ENCODE peak calls at places on chromosome 7, in four cellular contexts. One of them, this sample, is unnamed.

GRCh38 chr7:111711426-111712065 is 149.3 kb upstream of the IMMP2L start:
- DNase-seq in H1: no peak
- DNase-seq in mesendoderm: no peak
- DNase-seq in neuronal stem cell: no peak
- DNase-seq in this sample: no peak

GRCh38 chr7:53218730-53219504 is 183.5 kb downstream of the POM121L12 start:
- DNase-seq in H1: no peak
- DNase-seq in mesendoderm: peak; percentile 73
- DNase-seq in neuronal stem cell: peak; percentile 11
- DNase-seq in this sample: peak; percentile 17

GRCh38 chr7:92158660-92159575 is 20.0 kb downstream of the LRRD1 start:
- DNase-seq in H1: no peak
- DNase-seq in mesendoderm: no peak
- DNase-seq in neuronal stem cell: no peak
- DNase-seq in this sample: peak; percentile 6

GRCh38 chr7:21253740-21254687 is 173.9 kb upstream of the SP4 start:
- DNase-seq in H1: peak; percentile 38
- DNase-seq in mesendoderm: peak; percentile 91
- DNase-seq in neuronal stem cell: peak; percentile 85
- DNase-seq in this sample: peak; percentile 69

GRCh38 chr7:101021703-101022102 is 1.8 kb downstream of the MUC17 start:
- DNase-seq in H1: no peak
- DNase-seq in mesendoderm: no peak
- DNase-seq in neuronal stem cell: no peak
- DNase-seq in this sample: no peak

GRCh38 chr7:156113733-156114132 is 301.5 kb upstream of the SHH start:
- DNase-seq in H1: no peak
- DNase-seq in mesendoderm: peak; percentile 3
- DNase-seq in neuronal stem cell: no peak
- DNase-seq in this sample: no peak

GRCh38 chr7:6250364-6250833 is 22.0 kb downstream of the CYTH3 start:
- DNase-seq in H1: no peak
- DNase-seq in mesendoderm: no peak
- DNase-seq in neuronal stem cell: no peak
- DNase-seq in this sample: no peak

GRCh38 chr7:2472744-2473143 is 3.5 kb downstream of the GRIFIN start:
- DNase-seq in H1: no peak
- DNase-seq in mesendoderm: no peak
- DNase-seq in neuronal stem cell: no peak
- DNase-seq in this sample: no peak

GRCh38 chr7:6500691-6501090 is 50.6 kb downstream of the GRID2IP start:
- DNase-seq in H1: no peak
- DNase-seq in mesendoderm: no peak
- DNase-seq in neuronal stem cell: no peak
- DNase-seq in this sample: no peak

GRCh38 chr7:148561099-148561498 is 29.5 kb upstream of the C7orf33 start:
- DNase-seq in H1: no peak
- DNase-seq in mesendoderm: no peak
- DNase-seq in neuronal stem cell: no peak
- DNase-seq in this sample: no peak

GRCh38 chr7:155893176-155893575 is 80.9 kb upstream of the SHH start:
- DNase-seq in H1: no peak
- DNase-seq in mesendoderm: no peak
- DNase-seq in neuronal stem cell: no peak
- DNase-seq in this sample: no peak

GRCh38 chr7:2162959-2163358 is 69.8 kb downstream of the MAD1L1 start:
- DNase-seq in H1: no peak
- DNase-seq in mesendoderm: no peak
- DNase-seq in neuronal stem cell: no peak
- DNase-seq in this sample: no peak

GRCh38 chr7:27104244-27105149 is 2.0 kb upstream of the HOXA2 start:
- DNase-seq in H1: no peak
- DNase-seq in mesendoderm: no peak
- DNase-seq in neuronal stem cell: no peak
- DNase-seq in this sample: peak; percentile 27

GRCh38 chr7:121882731-121883130 is 9.8 kb downstream of the PTPRZ1 start:
- DNase-seq in H1: no peak
- DNase-seq in mesendoderm: no peak
- DNase-seq in neuronal stem cell: no peak
- DNase-seq in this sample: no peak

GRCh38 chr7:158812684-158813083 is 16.6 kb downstream of the ESYT2 start:
- DNase-seq in H1: no peak
- DNase-seq in mesendoderm: no peak
- DNase-seq in neuronal stem cell: no peak
- DNase-seq in this sample: no peak

GRCh38 chr7:92694211-92694610 is 104.0 kb upstream of the FAM133B start:
- DNase-seq in H1: no peak
- DNase-seq in mesendoderm: no peak
- DNase-seq in neuronal stem cell: no peak
- DNase-seq in this sample: no peak

GRCh38 chr7:88586219-88586618 is 173.3 kb upstream of the ZNF804B start:
- DNase-seq in H1: no peak
- DNase-seq in mesendoderm: no peak
- DNase-seq in neuronal stem cell: no peak
- DNase-seq in this sample: no peak

GRCh38 chr7:140696024-140696678 is 357 bp upstream of the NDUFB2 start:
- DNase-seq in H1: no peak
- DNase-seq in mesendoderm: peak; percentile 96
- DNase-seq in neuronal stem cell: peak; percentile 92
- DNase-seq in this sample: peak; percentile 95

GRCh38 chr7:128869138-128869943 is 6.7 kb downstream of the ATP6V1F start:
- DNase-seq in H1: no peak
- DNase-seq in mesendoderm: peak; percentile 65
- DNase-seq in neuronal stem cell: peak; percentile 59
- DNase-seq in this sample: peak; percentile 38

GRCh38 chr7:134742688-134743350 is 36.6 kb upstream of the CALD1 start:
- DNase-seq in H1: no peak
- DNase-seq in mesendoderm: no peak
- DNase-seq in neuronal stem cell: no peak
- DNase-seq in this sample: peak; percentile 75

GRCh38 chr7:116786791-116787443 is 75.5 kb upstream of the CAPZA2 start:
- DNase-seq in H1: no peak
- DNase-seq in mesendoderm: peak; percentile 73
- DNase-seq in neuronal stem cell: peak; percentile 6
- DNase-seq in this sample: peak; percentile 33

GRCh38 chr7:98779800-98780199 is 90.0 kb downstream of the TMEM130 start:
- DNase-seq in H1: no peak
- DNase-seq in mesendoderm: no peak
- DNase-seq in neuronal stem cell: no peak
- DNase-seq in this sample: no peak

GRCh38 chr7:4445777-4446176 is 236.3 kb upstream of the FOXK1 start:
- DNase-seq in H1: no peak
- DNase-seq in mesendoderm: no peak
- DNase-seq in neuronal stem cell: no peak
- DNase-seq in this sample: no peak

GRCh38 chr7:50302486-50303081 is 1.9 kb upstream of the IKZF1 start:
- DNase-seq in H1: no peak
- DNase-seq in mesendoderm: peak; percentile 27
- DNase-seq in neuronal stem cell: no peak
- DNase-seq in this sample: no peak

GRCh38 chr7:111992601-111993000 is 213.6 kb downstream of the DOCK4 start:
- DNase-seq in H1: no peak
- DNase-seq in mesendoderm: no peak
- DNase-seq in neuronal stem cell: no peak
- DNase-seq in this sample: peak; percentile 5

GRCh38 chr7:140898794-140899548 is 25.8 kb downstream of the BRAF start:
- DNase-seq in H1: no peak
- DNase-seq in mesendoderm: peak; percentile 3
- DNase-seq in neuronal stem cell: no peak
- DNase-seq in this sample: peak; percentile 17

GRCh38 chr7:64872809-64873500 is 30.1 kb upstream of the ZNF273 start:
- DNase-seq in H1: no peak
- DNase-seq in mesendoderm: no peak
- DNase-seq in neuronal stem cell: no peak
- DNase-seq in this sample: no peak

GRCh38 chr7:4286281-4286680 is 395.8 kb upstream of the FOXK1 start:
- DNase-seq in H1: no peak
- DNase-seq in mesendoderm: no peak
- DNase-seq in neuronal stem cell: no peak
- DNase-seq in this sample: no peak

GRCh38 chr7:135253851-135254815 is 20.5 kb downstream of the STRA8 start:
- DNase-seq in H1: no peak
- DNase-seq in mesendoderm: peak; percentile 48
- DNase-seq in neuronal stem cell: no peak
- DNase-seq in this sample: peak; percentile 72

GRCh38 chr7:140209866-140210609 is 33.3 kb upstream of the KDM7A start:
- DNase-seq in H1: no peak
- DNase-seq in mesendoderm: no peak
- DNase-seq in neuronal stem cell: no peak
- DNase-seq in this sample: no peak

GRCh38 chr7:136947347-136947746 is 78.9 kb downstream of the CHRM2 start:
- DNase-seq in H1: no peak
- DNase-seq in mesendoderm: no peak
- DNase-seq in neuronal stem cell: no peak
- DNase-seq in this sample: peak; percentile 51

GRCh38 chr7:136956232-136956631 is 87.8 kb downstream of the CHRM2 start:
- DNase-seq in H1: no peak
- DNase-seq in mesendoderm: no peak
- DNase-seq in neuronal stem cell: no peak
- DNase-seq in this sample: peak; percentile 70

GRCh38 chr7:136953386-136953785 is 84.9 kb downstream of the CHRM2 start:
- DNase-seq in H1: no peak
- DNase-seq in mesendoderm: no peak
- DNase-seq in neuronal stem cell: no peak
- DNase-seq in this sample: peak; percentile 80

GRCh38 chr7:136950331-136950730 is 81.9 kb downstream of the CHRM2 start:
- DNase-seq in H1: no peak
- DNase-seq in mesendoderm: no peak
- DNase-seq in neuronal stem cell: no peak
- DNase-seq in this sample: no peak
- H2AK5ac ChIP-seq in H1: no peak overlapping the region
- H2AK5ac ChIP-seq in mesendoderm: no peak overlapping the region
- H2AK5ac ChIP-seq in neuronal stem cell: no peak overlapping the region
- H2AK5ac ChIP-seq in this sample: no peak overlapping the region

GRCh38 chr7:47444376-47445098 is 137.4 kb downstream of the TNS3 start:
- DNase-seq in H1: no peak
- DNase-seq in mesendoderm: peak; percentile 26
- DNase-seq in neuronal stem cell: no peak
- DNase-seq in this sample: no peak

GRCh38 chr7:47443049-47443448 is 138.9 kb downstream of the TNS3 start:
- DNase-seq in H1: no peak
- DNase-seq in mesendoderm: no peak
- DNase-seq in neuronal stem cell: no peak
- DNase-seq in this sample: peak; percentile 33

GRCh38 chr7:47439181-47439667 is 142.7 kb downstream of the TNS3 start:
- DNase-seq in H1: no peak
- DNase-seq in mesendoderm: no peak
- DNase-seq in neuronal stem cell: no peak
- DNase-seq in this sample: no peak

GRCh38 chr7:47440320-47440719 is 141.6 kb downstream of the TNS3 start:
- DNase-seq in H1: no peak
- DNase-seq in mesendoderm: no peak
- DNase-seq in neuronal stem cell: no peak
- DNase-seq in this sample: no peak

DNA sequence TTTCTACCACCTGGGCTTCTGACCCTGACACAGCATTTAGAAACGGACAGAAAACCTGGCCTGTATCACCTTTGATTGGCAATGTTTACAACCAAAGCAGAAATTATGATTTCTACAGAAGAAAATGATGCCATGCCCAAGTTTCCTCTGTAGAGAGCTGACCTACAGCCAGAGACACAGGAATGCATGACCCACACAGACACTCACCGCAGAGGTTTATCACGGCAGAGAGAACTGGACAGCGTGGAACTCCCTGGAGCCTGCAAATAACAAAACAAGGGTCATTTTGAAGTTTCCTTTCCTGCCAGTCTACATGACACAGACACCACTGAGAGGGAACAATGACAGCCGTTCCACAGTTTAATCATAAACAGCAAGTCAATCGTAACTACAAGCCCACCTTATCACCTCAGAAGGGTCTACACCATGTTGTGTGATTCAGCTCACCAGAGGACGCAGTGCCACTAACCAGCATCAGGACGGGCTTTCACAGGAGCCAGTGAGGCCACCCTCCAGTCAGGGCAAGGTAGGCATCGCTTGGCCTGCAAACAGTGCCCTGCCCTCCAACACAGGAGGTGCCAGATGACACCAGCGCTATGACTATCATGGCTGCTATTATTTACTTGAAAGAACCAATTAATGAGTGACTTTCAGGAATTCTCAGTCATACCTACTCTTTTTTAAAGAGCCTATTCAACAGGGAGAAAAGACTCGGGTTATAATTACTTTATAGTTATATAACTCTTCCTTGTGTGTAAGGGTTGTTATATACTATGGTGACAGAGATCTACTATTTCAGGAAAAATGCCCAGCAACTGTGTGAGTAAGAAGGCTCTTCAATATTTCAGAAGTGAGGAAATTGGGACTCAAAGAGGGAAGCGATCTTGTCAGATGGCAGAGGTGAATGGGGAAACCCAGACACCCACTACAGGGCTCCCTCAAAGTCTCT is 139.8 kb downstream of the TNS3 start:
- DNase-seq in H1: no peak
- DNase-seq in mesendoderm: no peak
- DNase-seq in neuronal stem cell: no peak
- DNase-seq in this sample: peak; percentile 85
- H2AK5ac ChIP-seq in H1: no peak overlapping the region
- H2AK5ac ChIP-seq in mesendoderm: no peak overlapping the region
- H2AK5ac ChIP-seq in neuronal stem cell: peak overlapping the region; percentile 41
- H2AK5ac ChIP-seq in this sample: no peak overlapping the region

GRCh38 chr7:150876817-150877526 is 24.7 kb downstream of the AOC1 start:
- DNase-seq in H1: peak; percentile 62
- DNase-seq in mesendoderm: peak; percentile 99
- DNase-seq in neuronal stem cell: peak; percentile 80
- DNase-seq in this sample: peak; percentile 94

GRCh38 chr7:150875791-150876190 is 23.5 kb downstream of the AOC1 start:
- DNase-seq in H1: no peak
- DNase-seq in mesendoderm: no peak
- DNase-seq in neuronal stem cell: no peak
- DNase-seq in this sample: no peak

GRCh38 chr7:150877545-150877944 is 25.2 kb downstream of the AOC1 start:
- DNase-seq in H1: no peak
- DNase-seq in mesendoderm: peak; percentile 51
- DNase-seq in neuronal stem cell: no peak
- DNase-seq in this sample: no peak

GRCh38 chr7:150871601-150872000 is 19.3 kb downstream of the AOC1 start:
- DNase-seq in H1: no peak
- DNase-seq in mesendoderm: no peak
- DNase-seq in neuronal stem cell: no peak
- DNase-seq in this sample: no peak

GRCh38 chr7:150874401-150875198 is 22.3 kb downstream of the AOC1 start:
- DNase-seq in H1: no peak
- DNase-seq in mesendoderm: no peak
- DNase-seq in neuronal stem cell: no peak
- DNase-seq in this sample: no peak
- H2AK5ac ChIP-seq in H1: no peak overlapping the region
- H2AK5ac ChIP-seq in mesendoderm: no peak overlapping the region
- H2AK5ac ChIP-seq in neuronal stem cell: no peak overlapping the region
- H2AK5ac ChIP-seq in this sample: no peak overlapping the region

DNA sequence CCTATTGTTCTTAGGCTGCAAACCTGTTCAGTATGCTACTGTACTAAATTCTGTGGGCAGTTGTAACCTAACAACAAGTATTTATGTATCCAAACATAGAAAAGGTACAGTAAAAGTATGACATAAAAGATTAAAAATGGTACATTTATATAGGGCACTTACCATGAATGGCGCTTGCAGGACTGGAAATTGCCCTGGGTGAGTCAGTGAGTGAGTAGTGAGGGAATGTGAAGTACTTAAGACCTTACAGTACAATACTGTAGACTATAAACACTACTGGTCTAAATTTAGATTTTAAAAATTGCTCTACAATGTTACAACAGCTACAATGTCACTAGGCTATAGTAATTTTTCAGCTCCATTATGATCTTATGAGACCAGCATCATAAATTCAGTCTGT is 146.0 kb upstream of the GNAI1 start:
- DNase-seq in H1: no peak
- DNase-seq in mesendoderm: no peak
- DNase-seq in neuronal stem cell: no peak
- DNase-seq in this sample: peak; percentile 89
- H2AK5ac ChIP-seq in H1: no peak overlapping the region
- H2AK5ac ChIP-seq in mesendoderm: no peak overlapping the region
- H2AK5ac ChIP-seq in neuronal stem cell: no peak overlapping the region
- H2AK5ac ChIP-seq in this sample: no peak overlapping the region

This sample was measured in mesenchymal stem cell.